ENCODE peak calls at places on chromosomes 4 and X, in five cellular contexts. S, B, L, M and O are unnamed samples.

GRCh38 chr4:181685911-181686310 is 557.3 kb upstream of the TENM3 start:
- DNase-seq in S (no peak), B (no peak), L (peak), M (peak), O (no peak)

GRCh38 chrX:153767674-153768055 is 3.6 kb downstream of the PLXNB3 start:
- DNase-seq in S (no peak), B (no peak), L (no peak), M (no peak), O (no peak)

GRCh38 chr4:188941524-188942109 is 802.4 kb downstream of the TRIML1 start:
- DNase-seq in S (no peak), B (no peak), L (peak), M (peak), O (no peak)

GRCh38 chrX:642436-643210 is 12.0 kb downstream of the SHOX start:
- DNase-seq in S (no peak), B (no peak), L (no peak), M (no peak), O (no peak)

GRCh38 chr4:172980178-172980577 is 188.4 kb upstream of the GALNT7 start:
- DNase-seq in S (no peak), B (no peak), L (no peak), M (no peak), O (no peak)

GRCh38 chr4:111806331-111806730 is 338.9 kb upstream of the FAM241A start:
- DNase-seq in S (peak), B (peak), L (no peak), M (peak), O (peak)

GRCh38 chr4:158606969-158607368 is 64.7 kb downstream of the C4orf46 start:
- DNase-seq in S (no peak), B (no peak), L (no peak), M (no peak), O (no peak)

GRCh38 chr4:8427761-8428287 is 12.7 kb downstream of the ACOX3 start:
- DNase-seq in S (peak), B (no peak), L (no peak), M (peak), O (no peak)

GRCh38 chr4:87624698-87625097 is 16.4 kb downstream of the DSPP start:
- DNase-seq in S (peak), B (no peak), L (no peak), M (no peak), O (no peak)

GRCh38 chr4:186689476-186689875 is 34.2 kb downstream of the FAT1 start:
- DNase-seq in S (no peak), B (no peak), L (no peak), M (no peak), O (no peak)

GRCh38 chr4:5137226-5137625 is 85.9 kb downstream of the STK32B start:
- DNase-seq in S (no peak), B (no peak), L (no peak), M (no peak), O (no peak)

GRCh38 chrX:110061138-110061537 is 58.2 kb downstream of the TMEM164 start:
- DNase-seq in S (no peak), B (no peak), L (no peak), M (no peak), O (no peak)

GRCh38 chr4:145420595-145421214 is 60.9 kb upstream of the SMAD1 start:
- DNase-seq in S (no peak), B (no peak), L (no peak), M (no peak), O (no peak)

GRCh38 chrX:42943051-42943450 is 165.1 kb upstream of the PPP1R2C start:
- DNase-seq in S (peak), B (no peak), L (no peak), M (no peak), O (no peak)

GRCh38 chrX:69319376-69319775 is 154.1 kb upstream of the PJA1 start:
- DNase-seq in S (no peak), B (no peak), L (no peak), M (no peak), O (no peak)

GRCh38 chrX:136207546-136207945 is 43.7 kb downstream of the MAP7D3 start:
- DNase-seq in S (no peak), B (no peak), L (no peak), M (no peak), O (no peak)

GRCh38 chrX:138756234-138756633 is 44.7 kb upstream of the FGF13 start:
- DNase-seq in S (no peak), B (peak), L (no peak), M (peak), O (peak)

GRCh38 chrX:147838465-147839131 is 73.1 kb upstream of the FMR1 start:
- DNase-seq in S (peak), B (no peak), L (no peak), M (no peak), O (no peak)

GRCh38 chrX:79366556-79366887 is 612 bp downstream of the ITM2A start:
- DNase-seq in S (peak), B (no peak), L (no peak), M (no peak), O (no peak)

GRCh38 chrX:80807606-80808159 is 2.0 kb downstream of the BRWD3 start:
- DNase-seq in S (no peak), B (no peak), L (no peak), M (no peak), O (no peak)

GRCh38 chrX:129744881-129745321 is 6.1 kb downstream of the XPNPEP2 start:
- DNase-seq in S (no peak), B (no peak), L (no peak), M (no peak), O (no peak)

GRCh38 chrX:65697915-65698796 is 30.7 kb downstream of the MSN start:
- DNase-seq in S (peak), B (peak), L (no peak), M (peak), O (no peak)

GRCh38 chr4:145716200-145716599 is 36.3 kb downstream of the C4orf51 start:
- DNase-seq in S (no peak), B (no peak), L (peak), M (peak), O (no peak)